ENCODE peak calls at places on chromosomes 12 and 14, in six cellular contexts. One of them, this sample, is unnamed.

GRCh38 chr14:64388533-64389243 is 535 bp downstream of the MTHFD1 start:
- DNase-seq in GM13977: no peak
- DNase-seq in iPS-NIHi11: no peak
- DNase-seq in activated CD8-positive, alpha-beta memory T cell treated with anti-CD3 and anti-CD28 coated beads for 4 hours: peak; percentile 12
- DNase-seq in activated T-cell treated with anti-CD3 and anti-CD28 coated beads, Interleukin-2, amount 50 U/mL, for 48 hours: no peak
- DNase-seq in anterior cingulate cortex: no peak
- DNase-seq in this sample: no peak

GRCh38 chr12:91556909-91557308 is 374.3 kb upstream of the DCN start:
- DNase-seq in activated CD8-positive, alpha-beta memory T cell treated with anti-CD3 and anti-CD28 coated beads for 4 hours: no peak
- DNase-seq in activated T-cell treated with anti-CD3 and anti-CD28 coated beads, Interleukin-2, amount 50 U/mL, for 48 hours: no peak
- DNase-seq in GM13977: no peak
- DNase-seq in iPS-NIHi11: no peak
- DNase-seq in anterior cingulate cortex: no peak
- DNase-seq in this sample: no peak

GRCh38 chr12:132465269-132466190 is 24.4 kb upstream of the FBRSL1 start:
- DNase-seq in anterior cingulate cortex: no peak
- DNase-seq in GM13977: no peak
- DNase-seq in activated T-cell treated with anti-CD3 and anti-CD28 coated beads, Interleukin-2, amount 50 U/mL, for 48 hours: no peak
- DNase-seq in iPS-NIHi11: no peak
- DNase-seq in activated CD8-positive, alpha-beta memory T cell treated with anti-CD3 and anti-CD28 coated beads for 4 hours: no peak
- DNase-seq in this sample: no peak

GRCh38 chr12:72989458-72989947 is 717.3 kb downstream of the TRHDE start:
- DNase-seq in activated T-cell treated with anti-CD3 and anti-CD28 coated beads, Interleukin-2, amount 50 U/mL, for 48 hours: no peak
- DNase-seq in activated CD8-positive, alpha-beta memory T cell treated with anti-CD3 and anti-CD28 coated beads for 4 hours: no peak
- DNase-seq in iPS-NIHi11: no peak
- DNase-seq in GM13977: no peak
- DNase-seq in anterior cingulate cortex: no peak
- DNase-seq in this sample: no peak

GRCh38 chr12:87120440-87120839 is 864.2 kb upstream of the MGAT4C start:
- DNase-seq in activated CD8-positive, alpha-beta memory T cell treated with anti-CD3 and anti-CD28 coated beads for 4 hours: no peak
- DNase-seq in activated T-cell treated with anti-CD3 and anti-CD28 coated beads, Interleukin-2, amount 50 U/mL, for 48 hours: no peak
- DNase-seq in anterior cingulate cortex: no peak
- DNase-seq in GM13977: no peak
- DNase-seq in iPS-NIHi11: no peak
- DNase-seq in this sample: no peak

GRCh38 chr12:96233941-96234461 is 39.8 kb downstream of the ELK3 start:
- DNase-seq in GM13977: no peak
- DNase-seq in iPS-NIHi11: no peak
- DNase-seq in activated T-cell treated with anti-CD3 and anti-CD28 coated beads, Interleukin-2, amount 50 U/mL, for 48 hours: no peak
- DNase-seq in anterior cingulate cortex: peak; percentile 92
- DNase-seq in activated CD8-positive, alpha-beta memory T cell treated with anti-CD3 and anti-CD28 coated beads for 4 hours: no peak
- DNase-seq in this sample: peak; percentile 98

GRCh38 chr14:92510972-92511371 is 2.6 kb upstream of the RIN3 start:
- DNase-seq in GM13977: no peak
- DNase-seq in activated CD8-positive, alpha-beta memory T cell treated with anti-CD3 and anti-CD28 coated beads for 4 hours: no peak
- DNase-seq in iPS-NIHi11: peak; percentile 67
- DNase-seq in activated T-cell treated with anti-CD3 and anti-CD28 coated beads, Interleukin-2, amount 50 U/mL, for 48 hours: no peak
- DNase-seq in anterior cingulate cortex: no peak
- DNase-seq in this sample: no peak

GRCh38 chr12:116276433-116277216 is 868 bp downstream of the MED13L start:
- DNase-seq in GM13977: peak; percentile 63
- DNase-seq in anterior cingulate cortex: peak; percentile 50
- DNase-seq in iPS-NIHi11: peak; percentile 71
- DNase-seq in activated CD8-positive, alpha-beta memory T cell treated with anti-CD3 and anti-CD28 coated beads for 4 hours: no peak
- DNase-seq in activated T-cell treated with anti-CD3 and anti-CD28 coated beads, Interleukin-2, amount 50 U/mL, for 48 hours: peak; percentile 72
- DNase-seq in this sample: peak; percentile 35

This sample was measured in dorsolateral prefrontal cortex.